ENCODE peak calls at places on chromosomes 2 and 18, in four cellular contexts. P is fibroblast of lung; S is CD4-positive, alpha-beta T cell; J is A549. U is an unnamed sample. For H3K9me3, the result is how much of the 10 kb centered on the place peaks cover.

GRCh38 chr2:97781981-97782380 is 68.6 kb downstream of the ZAP70 start:
- DNase-seq in P (no peak), S (no peak), J (no peak), U (no peak)

GRCh38 chr2:43174368-43175186 is 51.8 kb downstream of the ZFP36L2 start:
- DNase-seq in P (no peak), S (peak), J (no peak), U (no peak)

GRCh38 chr2:193861557-193861956 is 1666.8 kb upstream of the TMEFF2 start:
- DNase-seq in P (no peak), S (no peak), J (no peak), U (no peak)

GRCh38 chr2:85585781-85586105 is 1.5 kb downstream of the VAMP5 start:
- DNase-seq in P (peak), S (no peak), J (no peak), U (no peak)

GRCh38 chr2:59875836-59876235 is 677.6 kb downstream of the BCL11A start:
- DNase-seq in P (no peak), S (no peak), J (no peak), U (no peak)

GRCh38 chr2:156476516-156477206 is 40.5 kb downstream of the GPD2 start:
- DNase-seq in P (peak), S (no peak), J (no peak), U (peak)

GRCh38 chr2:232365621-232366321 is 12.8 kb upstream of the ALPP start:
- DNase-seq in P (peak), S (no peak), J (peak), U (peak)

GRCh38 chr18:79924814-79925655 is 26.4 kb downstream of the SLC66A2 start:
- DNase-seq in P (no peak), S (no peak), J (no peak), U (peak)

GRCh38 chr2:207502199-207502598 is 27.6 kb upstream of the CREB1 start:
- DNase-seq in P (no peak), S (no peak), J (no peak), U (no peak)

GRCh38 chr2:203949228-203949627 is 12.7 kb downstream of the ICOS start:
- DNase-seq in P (peak), S (no peak), J (no peak), U (no peak)

GRCh38 chr2:204108301-204108700 is 171.7 kb downstream of the ICOS start:
- DNase-seq in P (peak), S (peak), J (peak), U (no peak)

GRCh38 chr2:219246559-219246958 is 1.3 kb downstream of the STK16 start:
- DNase-seq in P (no peak), S (no peak), J (no peak), U (no peak)

GRCh38 chr2:54834721-54835120 is 111.3 kb downstream of the EML6 start:
- DNase-seq in P (peak), S (no peak), J (no peak), U (no peak)

GRCh38 chr2:48112911-48113687 is 206.8 kb upstream of the FBXO11 start:
- DNase-seq in P (peak), S (no peak), J (no peak), U (no peak)

DNA sequence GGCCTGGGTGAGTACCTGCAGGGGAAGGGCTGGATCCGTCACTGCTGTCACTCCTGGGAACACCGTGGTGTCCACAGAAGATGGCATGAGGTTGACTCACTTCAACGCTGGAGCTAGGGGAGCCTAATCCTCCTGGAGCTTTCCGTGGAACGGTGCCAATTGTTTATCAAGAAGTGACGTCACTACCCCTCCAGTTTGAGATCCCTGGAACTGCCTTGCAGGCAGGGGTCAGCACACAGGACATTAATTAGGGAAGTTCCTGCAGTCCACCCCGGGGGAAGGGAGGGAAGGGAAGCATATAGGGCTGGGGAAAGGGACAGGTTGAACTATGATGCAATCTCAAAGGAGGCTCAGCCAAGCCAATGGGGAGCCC is 408.6 kb downstream of the GALR1 start:
- DNase-seq in P (no peak), S (no peak), J (no peak), U (no peak)
- H3K9me3 ChIP-seq in P (under half), S (under half), J (under half), U (under half)

DNA sequence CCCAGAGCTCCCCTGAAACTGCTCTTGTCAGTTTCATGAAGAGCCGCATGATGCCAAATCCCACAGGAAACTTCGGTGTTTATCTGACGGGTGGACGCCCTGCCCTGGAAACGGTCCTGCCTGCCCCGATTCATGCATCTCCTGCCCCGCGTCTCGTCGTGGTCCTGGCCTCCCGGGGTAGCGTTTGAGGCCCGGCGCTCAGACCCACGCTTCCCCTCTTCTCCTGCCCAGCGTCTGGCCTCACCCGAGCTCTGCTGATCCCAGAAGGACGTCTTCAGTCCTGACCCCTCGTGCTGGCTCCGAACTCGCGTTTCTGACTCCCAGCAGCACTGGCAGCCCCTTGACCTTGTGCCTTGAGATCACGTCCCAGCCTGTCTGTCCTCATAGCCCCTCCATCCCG is 180.5 kb downstream of the TMEM18 start:
- DNase-seq in P (no peak), S (no peak), J (no peak), U (no peak)
- H3K9me3 ChIP-seq in P (under half), S (under half), J (under half), U (under half)

GRCh38 chr18:38539871-38540270 is 974.3 kb upstream of the CELF4 start:
- DNase-seq in P (no peak), S (no peak), J (no peak), U (no peak)

GRCh38 chr18:38539373-38539772 is 973.8 kb upstream of the CELF4 start:
- DNase-seq in P (no peak), S (no peak), J (no peak), U (no peak)

DNA sequence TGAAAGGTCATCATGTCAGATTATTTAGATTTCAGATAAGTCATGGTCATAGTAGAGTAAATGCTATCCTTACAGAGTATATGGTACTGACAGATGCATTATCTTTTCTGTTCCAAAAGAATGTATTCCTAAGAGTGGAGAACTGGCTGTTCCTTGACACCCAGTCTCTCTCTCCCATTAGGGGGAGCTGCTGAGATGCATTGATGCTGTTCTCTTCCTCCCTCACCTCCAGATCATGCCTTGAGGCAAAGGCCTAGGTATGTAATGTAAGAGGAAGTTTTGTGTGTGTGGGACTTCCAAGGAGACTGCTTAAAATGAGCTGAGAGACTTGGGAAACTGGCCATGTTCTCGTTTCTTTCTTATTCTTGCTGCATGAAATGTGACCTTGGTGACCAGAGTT is 979.5 kb upstream of the CELF4 start:
- DNase-seq in P (no peak), S (no peak), J (no peak), U (no peak)
- H3K9me3 ChIP-seq in P (under half), S (under half), J (under half), U (under half)

GRCh38 chr2:35503311-35503710 is 852.3 kb upstream of the CRIM1 start:
- DNase-seq in P (no peak), S (no peak), J (no peak), U (no peak)

GRCh38 chr2:35503738-35504160 is 851.8 kb upstream of the CRIM1 start:
- DNase-seq in P (peak), S (no peak), J (no peak), U (no peak)

GRCh38 chr2:35501076-35501475 is 854.5 kb upstream of the CRIM1 start:
- DNase-seq in P (peak), S (no peak), J (no peak), U (no peak)

GRCh38 chr2:35508601-35509000 is 847.0 kb upstream of the CRIM1 start:
- DNase-seq in P (no peak), S (no peak), J (no peak), U (no peak)

DNA sequence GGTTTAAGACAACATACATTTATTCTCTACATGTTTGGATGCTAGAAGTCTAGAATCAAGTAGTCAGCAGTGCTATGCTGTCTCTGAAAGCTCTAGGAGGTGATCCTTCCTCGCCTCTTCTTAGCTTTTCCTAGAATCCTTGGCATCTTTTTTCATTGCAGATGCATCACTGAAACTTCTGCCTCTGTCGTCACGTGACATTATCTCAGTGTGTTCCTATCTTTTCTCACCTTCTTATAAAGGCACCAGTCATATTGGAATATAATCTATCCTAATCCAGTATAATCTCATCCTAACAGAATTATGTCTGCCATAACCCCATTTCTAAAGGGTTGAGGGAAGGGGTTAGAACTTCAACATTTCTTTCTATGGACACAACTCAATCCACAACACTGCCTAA is 851.2 kb upstream of the CRIM1 start:
- DNase-seq in P (no peak), S (no peak), J (no peak), U (no peak)
- H3K9me3 ChIP-seq in P (under half), S (under half), J (under half), U (under half)

GRCh38 chr2:173511357-173511756 is 156.7 kb downstream of the CDCA7 start:
- DNase-seq in P (no peak), S (no peak), J (no peak), U (no peak)
- H3K9me3 ChIP-seq in P (under half), S (under half), J (under half), U (under half)

GRCh38 chr2:63301481-63301880 is 250.9 kb downstream of the OTX1 start:
- DNase-seq in P (no peak), S (no peak), J (no peak), U (no peak)

GRCh38 chr2:63300835-63301234 is 250.2 kb downstream of the OTX1 start:
- DNase-seq in P (no peak), S (no peak), J (no peak), U (no peak)
- H3K9me3 ChIP-seq in P (under half), S (half or more), J (under half), U (half or more)

U was measured in breast epithelium.